ENCODE peak calls at places on chromosomes 1 and 21, in ten cellular contexts. K is endothelial cell; E is NT2/D1; N is ecto neural progenitor cell; U is fibroblast of lung; Z is activated CD8-positive, alpha-beta memory T cell treated with anti-CD3 and anti-CD28 coated beads, Interleukin-2, amount 10 ng/mL, durations not matched to agents 7 days and 5 days; Y is GM13976; V is stimulated activated CD8-positive, alpha-beta memory T cell treated with anti-CD3 and anti-CD28 coated beads, Interleukin-15, amount 100 ng/mL, for 1 hour; W is T-helper 17 cell; J is stimulated activated CD4-positive, alpha-beta T cell treated with anti-CD3 and anti-CD28 coated beads, TNF-alpha, amount 100 ng/mL, for 24 hours. A is an unnamed sample.

GRCh38 chr21:28885853-28886177 is 106.9 kb downstream of the LTN1 start:
- DNase-seq in U (no peak), J (no peak), Z (no peak), E (no peak), W (no peak), V (no peak), K (no peak), Y (no peak), N (no peak), A (no peak)

GRCh38 chr1:35598895-35599294 is 25.8 kb downstream of the TFAP2E start:
- DNase-seq in N (no peak), U (no peak), K (no peak), Y (no peak), E (no peak), J (no peak), W (no peak), Z (no peak), V (no peak), A (no peak)

GRCh38 chr1:220808501-220809186 is 21.9 kb downstream of the MTARC1 start:
- DNase-seq in U (peak), W (no peak), E (no peak), N (no peak), Z (peak), J (no peak), V (no peak), Y (no peak), K (no peak), A (no peak)

GRCh38 chr21:36693144-36694040 is 5.5 kb upstream of the SIM2 start:
- DNase-seq in U (no peak), W (no peak), K (peak), Y (peak), N (peak), J (no peak), Z (no peak), V (no peak), E (no peak), A (no peak)

GRCh38 chr1:118871510-118872240 is 116.5 kb downstream of the TBX15 start:
- DNase-seq in N (no peak), J (no peak), Y (no peak), K (no peak), E (no peak), W (no peak), Z (no peak), U (no peak), V (no peak), A (no peak)

GRCh38 chr21:38863291-38863690 is 57.6 kb downstream of the ETS2 start:
- DNase-seq in U (no peak), W (no peak), E (no peak), V (no peak), Z (no peak), N (no peak), Y (no peak), J (no peak), K (no peak), A (peak)

GRCh38 chr1:119626146-119626545 is 21.9 kb downstream of the ZNF697 start:
- DNase-seq in U (no peak), J (no peak), Y (no peak), V (no peak), W (no peak), E (no peak), N (no peak), Z (no peak), K (no peak), A (no peak)

GRCh38 chr1:231603598-231604275 is 22.9 kb upstream of the DISC1 start:
- DNase-seq in E (peak), J (no peak), Z (peak), K (peak), Y (peak), N (no peak), V (no peak), U (peak), W (no peak), A (no peak)

GRCh38 chr1:81695741-81696140 is 105.0 kb upstream of the ADGRL2 start:
- DNase-seq in Y (no peak), U (peak), V (no peak), E (no peak), Z (no peak), K (no peak), N (no peak), W (no peak), J (no peak), A (no peak)

GRCh38 chr1:176515310-176515709 is 52.3 kb downstream of the PAPPA2 start:
- DNase-seq in E (no peak), K (no peak), U (peak), N (no peak), W (no peak), V (no peak), J (no peak), Y (no peak), Z (no peak), A (no peak)

GRCh38 chr1:208187499-208188041 is 56.6 kb downstream of the PLXNA2 start:
- DNase-seq in Z (no peak), N (no peak), Y (peak), W (no peak), U (no peak), V (no peak), K (no peak), J (no peak), E (no peak), A (no peak)

GRCh38 chr1:59556802-59557548 is 257.8 kb upstream of the HOOK1 start:
- DNase-seq in J (no peak), U (no peak), Y (no peak), V (no peak), N (no peak), Z (no peak), K (no peak), E (no peak), W (no peak), A (no peak)